ENCODE peak calls at places on chromosome 21, in six cellular contexts. Z is activated CD8-positive, alpha-beta memory T cell treated with anti-CD3 and anti-CD28 coated beads, Interleukin-2, amount 10 ng/mL, durations not matched to agents 7 days and 5 days; K is upper lobe of right lung; E is mucosa of descending colon; I is natural killer cell; Q is psoas muscle. H is an unnamed sample.

GRCh38 chr21:17752171-17752570 is 67.0 kb downstream of the C21orf91 start:
- ATAC-seq in K (no peak), I (no peak), Q (no peak), Z (no peak), E (no peak), H (no peak)

GRCh38 chr21:37186983-37187382 is 80.2 kb downstream of the VPS26C start:
- ATAC-seq in I (no peak), Z (peak; percentile 75), E (no peak), K (no peak), Q (no peak), H (no peak)

GRCh38 chr21:16572032-16572431 is 842.2 kb downstream of the USP25 start:
- ATAC-seq in K (no peak), I (no peak), Q (no peak), E (no peak), Z (no peak), H (no peak)

GRCh38 chr21:42061195-42061865 is 9.8 kb upstream of the UMODL1 start:
- ATAC-seq in Q (no peak), E (peak; percentile 4), Z (no peak), K (peak; percentile 65), I (no peak), H (peak; percentile 67)

GRCh38 chr21:43911015-43911934 is 46.3 kb downstream of the AGPAT3 start:
- ATAC-seq in I (no peak), K (peak; percentile 94), Q (peak; percentile 71), Z (no peak), E (no peak), H (no peak)

GRCh38 chr21:14591882-14592281 is 45.8 kb upstream of the SAMSN1 start:
- ATAC-seq in E (peak; percentile 72), K (peak; percentile 93), I (peak; percentile 78), Q (no peak), Z (peak; percentile 53), H (peak; percentile 85)

GRCh38 chr21:33360281-33360680 is 35.5 kb downstream of the IFNAR1 start:
- ATAC-seq in K (no peak), I (no peak), Q (no peak), Z (no peak), E (no peak), H (no peak)

GRCh38 chr21:44360174-44360573 is 6.8 kb downstream of the TRPM2 start:
- ATAC-seq in Z (peak; percentile 45), E (peak; percentile 14), K (peak; percentile 54), I (peak; percentile 43), Q (no peak), H (peak; percentile 55)

GRCh38 chr21:34813266-34813886 is 144.6 kb downstream of the CLIC6 start:
- ATAC-seq in E (no peak), Z (no peak), I (no peak), Q (peak; percentile 36), K (peak; percentile 40), H (no peak)

GRCh38 chr21:38140192-38140905 is 116.4 kb upstream of the KCNJ15 start:
- ATAC-seq in E (no peak), I (no peak), Q (peak; percentile 62), Z (no peak), K (peak; percentile 77), H (no peak)

GRCh38 chr21:42214081-42214750 is 4.7 kb upstream of the ABCG1 start:
- ATAC-seq in I (no peak), Z (no peak), K (no peak), E (peak; percentile 40), Q (no peak), H (no peak)

GRCh38 chr21:38820471-38821239 is 14.9 kb downstream of the ETS2 start:
- ATAC-seq in Z (no peak), K (peak; percentile 59), Q (peak; percentile 79), E (peak; percentile 27), I (no peak), H (no peak)

GRCh38 chr21:39788383-39788782 is 43.4 kb downstream of the IGSF5 start:
- ATAC-seq in Z (no peak), K (peak; percentile 100), E (peak; percentile 95), I (no peak), Q (peak; percentile 84), H (no peak)

GRCh38 chr21:44384968-44385367 is 31.5 kb downstream of the TRPM2 start:
- ATAC-seq in I (no peak), E (no peak), Z (no peak), Q (no peak), K (no peak), H (no peak)

GRCh38 chr21:39197448-39197847 is 14.2 kb upstream of the PSMG1 start:
- ATAC-seq in Q (no peak), I (no peak), K (peak; percentile 31), E (peak; percentile 85), Z (peak; percentile 12), H (no peak)

GRCh38 chr21:42661688-42662429 is 8.4 kb downstream of the PDE9A start:
- ATAC-seq in E (no peak), K (no peak), I (no peak), Q (no peak), Z (no peak), H (no peak)

GRCh38 chr21:25563399-25564116 is 43.7 kb downstream of the MRPL39 start:
- ATAC-seq in K (peak; percentile 45), Q (no peak), Z (peak; percentile 31), I (peak; percentile 47), E (peak; percentile 7), H (peak; percentile 42)

GRCh38 chr21:34886554-34887385 is 162.3 kb downstream of the RUNX1 start:
- ATAC-seq in Z (no peak), Q (no peak), K (no peak), I (no peak), E (no peak), H (no peak)

GRCh38 chr21:38660333-38661295 is 145.1 kb upstream of the ETS2 start:
- ATAC-seq in Z (no peak), Q (peak; percentile 19), I (peak; percentile 30), E (peak; percentile 76), K (peak; percentile 72), H (peak; percentile 27)

GRCh38 chr21:37273440-37273839 is 6.3 kb upstream of the VPS26C start:
- ATAC-seq in E (no peak), K (no peak), Q (no peak), Z (no peak), I (no peak), H (no peak)

H was measured in stimulated activated memory B cell treated with anti-CD40 and anti-IgM and Interleukin-4, amounts not matched to agents 10 μg/mL and 1 μg/mL and 100 μg/mL, for 72 hours.